ENCODE peak calls at places on chromosomes 6 and 20, in six cellular contexts. F is A549; N is KBM-7; J is HuH-7; S is natural killer cell treated with Interleukin-12 subunit alpha and Interleukin-12 subunit beta and Interleukin-15 and Interleukin-18, amount 100 ng/mL, for 72 hours; M is NCI-H2081. U is an unnamed sample.

GRCh38 chr6:16319813-16320532 is 81.6 kb downstream of the GMPR start:
- DNase-seq in F (no peak), N (peak; percentile 87), J (no peak), S (peak; percentile 81), M (peak; percentile 17), U (no peak)

GRCh38 chr6:80003841-80004198 is 629 bp upstream of the TTK start:
- DNase-seq in F (no peak), N (no peak), J (no peak), S (no peak), M (peak; percentile 50), U (peak; percentile 12)

GRCh38 chr6:147700436-147701209 is 192.1 kb downstream of the SAMD5 start:
- DNase-seq in F (no peak), N (no peak), J (no peak), S (no peak), M (no peak), U (no peak)

GRCh38 chr6:114087496-114087895 is 116.5 kb upstream of the HDAC2 start:
- DNase-seq in F (no peak), N (no peak), J (no peak), S (no peak), M (no peak), U (no peak)

GRCh38 chr6:96104910-96105309 is 89.1 kb downstream of the FUT9 start:
- DNase-seq in F (no peak), N (no peak), J (no peak), S (no peak), M (no peak), U (no peak)

GRCh38 chr20:62977613-62978558 is 25.4 kb downstream of the SLC17A9 start:
- DNase-seq in F (peak; percentile 49), N (peak; percentile 33), J (no peak), S (no peak), M (peak; percentile 35), U (peak; percentile 10)

GRCh38 chr6:135054238-135054574 is 416 bp downstream of the HBS1L start:
- DNase-seq in F (no peak), N (no peak), J (peak; percentile 12), S (no peak), M (no peak), U (no peak)

GRCh38 chr6:11025911-11026635 is 18.0 kb downstream of the ELOVL2 start:
- DNase-seq in F (no peak), N (no peak), J (no peak), S (no peak), M (no peak), U (no peak)

GRCh38 chr20:46558511-46558959 is 8.1 kb upstream of the OCSTAMP start:
- DNase-seq in F (peak; percentile 59), N (no peak), J (no peak), S (peak; percentile 64), M (no peak), U (peak; percentile 69)

GRCh38 chr6:15153191-15153590 is 92.7 kb upstream of the JARID2 start:
- DNase-seq in F (no peak), N (no peak), J (no peak), S (no peak), M (no peak), U (no peak)

GRCh38 chr20:41318271-41318649 is 729 bp upstream of the ZHX3 start:
- DNase-seq in F (no peak), N (no peak), J (no peak), S (no peak), M (no peak), U (no peak)

GRCh38 chr6:133062702-133063319 is 178.3 kb upstream of the EYA4 start:
- DNase-seq in F (no peak), N (no peak), J (no peak), S (no peak), M (no peak), U (no peak)

GRCh38 chr20:2109425-2110210 is 8.0 kb downstream of the STK35 start:
- DNase-seq in F (no peak), N (no peak), J (no peak), S (no peak), M (no peak), U (no peak)

GRCh38 chr20:25697132-25697446 is 436 bp upstream of the ZNF337 start:
- DNase-seq in F (no peak), N (no peak), J (no peak), S (no peak), M (no peak), U (no peak)

GRCh38 chr20:54174452-54175175 is 828 bp upstream of the CYP24A1 start:
- DNase-seq in F (peak; percentile 46), N (no peak), J (no peak), S (no peak), M (no peak), U (no peak)

GRCh38 chr6:111819458-111819857 is 53.8 kb downstream of the FYN start:
- DNase-seq in F (no peak), N (no peak), J (no peak), S (no peak), M (no peak), U (no peak)

GRCh38 chr6:9136141-9136865 is 701.0 kb upstream of the SLC35B3 start:
- DNase-seq in F (no peak), N (no peak), J (no peak), S (no peak), M (no peak), U (no peak)

GRCh38 chr6:4851035-4851434 is 74.8 kb downstream of the CDYL start:
- DNase-seq in F (no peak), N (no peak), J (no peak), S (no peak), M (no peak), U (no peak)

GRCh38 chr6:127026247-127026646 is 92.2 kb upstream of the RSPO3 start:
- DNase-seq in F (peak; percentile 11), N (no peak), J (no peak), S (no peak), M (no peak), U (no peak)

GRCh38 chr6:85574932-85575598 is 18.6 kb downstream of the SNX14 start:
- DNase-seq in F (no peak), N (no peak), J (no peak), S (no peak), M (no peak), U (no peak)

GRCh38 chr20:1832634-1833033 is 62.6 kb upstream of the SIRPA start:
- DNase-seq in F (no peak), N (no peak), J (no peak), S (no peak), M (no peak), U (no peak)

U was measured in NCI-H510A.